ENCODE peak calls at places on chromosomes 3 and 15, in five cellular contexts. One of them, this sample, is unnamed.

GRCh38 chr15:63366451-63366850 is 15.2 kb downstream of the CA12 start:
- DNase-seq in GM20000: no peak
- DNase-seq in H9: no peak
- DNase-seq in dorsolateral prefrontal cortex: no peak
- DNase-seq in transverse colon: no peak
- DNase-seq in this sample: no peak

GRCh38 chr15:27686376-27686775 is 412.7 kb downstream of the OCA2 start:
- DNase-seq in dorsolateral prefrontal cortex: no peak
- DNase-seq in transverse colon: no peak
- DNase-seq in GM20000: no peak
- DNase-seq in H9: no peak
- DNase-seq in this sample: no peak

GRCh38 chr15:31435891-31436628 is 109.4 kb downstream of the KLF13 start:
- DNase-seq in GM20000: no peak
- DNase-seq in dorsolateral prefrontal cortex: no peak
- DNase-seq in transverse colon: no peak
- DNase-seq in H9: no peak
- DNase-seq in this sample: no peak

GRCh38 chr3:127690823-127691452 is 18.2 kb downstream of the ABTB1 start:
- DNase-seq in GM20000: no peak
- DNase-seq in transverse colon: no peak
- DNase-seq in H9: peak; percentile 89
- DNase-seq in dorsolateral prefrontal cortex: peak; percentile 43
- DNase-seq in this sample: peak; percentile 68

GRCh38 chr15:68211656-68212320 is 6.7 kb upstream of the CALML4 start:
- DNase-seq in H9: no peak
- DNase-seq in dorsolateral prefrontal cortex: no peak
- DNase-seq in GM20000: no peak
- DNase-seq in transverse colon: no peak
- DNase-seq in this sample: no peak

GRCh38 chr15:58203537-58203936 is 65.4 kb downstream of the AQP9 start:
- DNase-seq in GM20000: no peak
- DNase-seq in dorsolateral prefrontal cortex: no peak
- DNase-seq in H9: no peak
- DNase-seq in transverse colon: no peak
- DNase-seq in this sample: no peak

GRCh38 chr3:171251842-171252241 is 208.4 kb downstream of the TNIK start:
- DNase-seq in GM20000: no peak
- DNase-seq in H9: no peak
- DNase-seq in transverse colon: no peak
- DNase-seq in dorsolateral prefrontal cortex: no peak
- DNase-seq in this sample: no peak

GRCh38 chr3:29555590-29555989 is 274.7 kb downstream of the RBMS3 start:
- DNase-seq in transverse colon: no peak
- DNase-seq in H9: no peak
- DNase-seq in dorsolateral prefrontal cortex: no peak
- DNase-seq in GM20000: no peak
- DNase-seq in this sample: no peak

GRCh38 chr3:12285003-12285555 is 3.8 kb upstream of the PPARG start:
- DNase-seq in transverse colon: no peak
- DNase-seq in H9: no peak
- DNase-seq in dorsolateral prefrontal cortex: no peak
- DNase-seq in GM20000: no peak
- DNase-seq in this sample: no peak

GRCh38 chr15:85331666-85332261 is 48.6 kb upstream of the AKAP13 start:
- DNase-seq in dorsolateral prefrontal cortex: no peak
- DNase-seq in transverse colon: no peak
- DNase-seq in H9: no peak
- DNase-seq in GM20000: peak; percentile 30
- DNase-seq in this sample: no peak

GRCh38 chr3:113279686-113280085 is 68.3 kb downstream of the BOC start:
- DNase-seq in transverse colon: no peak
- DNase-seq in GM20000: no peak
- DNase-seq in H9: peak; percentile 66
- DNase-seq in dorsolateral prefrontal cortex: no peak
- DNase-seq in this sample: no peak
- TF ChIP-seq CTCF in transverse colon: no peak
- TF ChIP-seq CTCF in GM20000: no peak
- TF ChIP-seq CTCF in H9: peak; percentile 51
- TF ChIP-seq CTCF in dorsolateral prefrontal cortex: no peak
- TF ChIP-seq CTCF in this sample: no peak

DNA sequence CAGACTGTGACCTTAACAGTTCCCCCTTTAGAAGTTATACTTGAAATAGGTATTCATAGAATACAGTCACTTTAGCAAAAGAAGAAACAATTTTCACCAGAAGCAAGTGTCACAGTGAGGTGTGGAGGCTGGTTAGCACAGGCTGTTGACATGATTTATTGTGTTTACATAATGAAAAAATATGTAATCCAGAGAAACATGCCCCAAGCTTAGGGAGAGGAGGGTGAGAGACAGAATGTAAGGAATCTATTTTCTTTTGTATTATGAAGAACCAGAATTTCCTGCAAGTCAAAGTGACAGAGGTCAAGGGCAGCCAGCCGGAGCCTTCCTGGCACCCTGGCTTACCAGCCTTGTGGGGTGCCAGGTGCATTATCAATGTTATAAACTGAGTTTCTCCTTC is 4.0 kb downstream of the IL12A start:
- DNase-seq in transverse colon: no peak
- DNase-seq in H9: no peak
- DNase-seq in dorsolateral prefrontal cortex: no peak
- DNase-seq in GM20000: no peak
- DNase-seq in this sample: no peak
- TF ChIP-seq CTCF in transverse colon: no peak
- TF ChIP-seq CTCF in H9: no peak
- TF ChIP-seq CTCF in dorsolateral prefrontal cortex: no peak
- TF ChIP-seq CTCF in GM20000: no peak
- TF ChIP-seq CTCF in this sample: no peak

GRCh38 chr3:196518999-196519737 is 4.0 kb upstream of the SMCO1 start:
- DNase-seq in transverse colon: peak; percentile 60
- DNase-seq in GM20000: peak; percentile 25
- DNase-seq in H9: peak; percentile 73
- DNase-seq in dorsolateral prefrontal cortex: no peak
- DNase-seq in this sample: peak; percentile 24
- TF ChIP-seq CTCF in transverse colon: peak; percentile 53
- TF ChIP-seq CTCF in GM20000: no peak
- TF ChIP-seq CTCF in H9: peak; percentile 79
- TF ChIP-seq CTCF in dorsolateral prefrontal cortex: peak; percentile 23
- TF ChIP-seq CTCF in this sample: peak; percentile 56

GRCh38 chr15:74320358-74321247 is 46.8 kb downstream of the CYP11A1 start:
- DNase-seq in transverse colon: peak; percentile 37
- DNase-seq in H9: peak; percentile 64
- DNase-seq in dorsolateral prefrontal cortex: peak; percentile 61
- DNase-seq in GM20000: peak; percentile 46
- DNase-seq in this sample: peak; percentile 67
- TF ChIP-seq CTCF in transverse colon: peak; percentile 44
- TF ChIP-seq CTCF in H9: peak; percentile 69
- TF ChIP-seq CTCF in dorsolateral prefrontal cortex: peak; percentile 28
- TF ChIP-seq CTCF in GM20000: peak; percentile 39
- TF ChIP-seq CTCF in this sample: no peak

GRCh38 chr15:29740692-29741311 is 81.5 kb downstream of the TJP1 start:
- DNase-seq in H9: no peak
- DNase-seq in transverse colon: no peak
- DNase-seq in GM20000: no peak
- DNase-seq in dorsolateral prefrontal cortex: no peak
- DNase-seq in this sample: no peak
- TF ChIP-seq CTCF in H9: peak; percentile 40
- TF ChIP-seq CTCF in transverse colon: no peak
- TF ChIP-seq CTCF in GM20000: peak; percentile 9
- TF ChIP-seq CTCF in dorsolateral prefrontal cortex: no peak
- TF ChIP-seq CTCF in this sample: no peak